ENCODE peak calls at places on chromosomes 5 and 9, in ten cellular contexts. O is activated CD4-positive, alpha-beta memory T cell treated with anti-CD3 and anti-CD28 coated beads for 36 hours; Y is fibroblast of gingiva; M is pancreas; T is COR-L47; U is NCI-H1092; K is stimulated activated CD8-positive, alpha-beta memory T cell treated with anti-CD3 and anti-CD28 coated beads, Interleukin-12 subunit alpha, Interleukin-12 subunit beta, amount 100 ng/mL, for 1 hour; Q is omental fat pad; N is glutamatergic neuron; G is activated CD4-positive, CD25-positive, alpha-beta regulatory T cell treated with anti-CD3 and anti-CD28 coated beads, Interleukin-2, amount 50 U/mL, for 72 hours. S is an unnamed sample.

GRCh38 chr5:173310296-173310769 is 17.9 kb downstream of the STC2 start:
- DNase-seq in Y (no peak), G (no peak), K (no peak), N (no peak), Q (no peak), U (no peak), T (no peak), O (no peak), M (no peak), S (no peak)

GRCh38 chr9:136700959-136701664 is 11.3 kb upstream of the DIPK1B start:
- DNase-seq in Y (no peak), T (no peak), M (no peak), N (no peak), Q (no peak), K (no peak), O (peak; percentile 90), U (no peak), G (peak; percentile 62), S (peak; percentile 65)

GRCh38 chr5:151694035-151694485 is 7.3 kb upstream of the SPARC start:
- DNase-seq in Y (peak; percentile 84), N (no peak), M (no peak), U (no peak), Q (no peak), O (no peak), G (no peak), T (no peak), K (no peak), S (no peak)

GRCh38 chr9:77402286-77402685 is 225.0 kb downstream of the VPS13A start:
- DNase-seq in K (no peak), Q (no peak), M (no peak), U (no peak), G (no peak), O (no peak), T (no peak), N (no peak), Y (peak; percentile 15), S (no peak)

GRCh38 chr5:142360607-142361120 is 35.8 kb upstream of the SPRY4 start:
- DNase-seq in G (no peak), O (peak; percentile 28), K (no peak), T (no peak), Q (no peak), M (no peak), U (peak; percentile 21), Y (peak; percentile 9), N (peak; percentile 58), S (no peak)

GRCh38 chr9:134561427-134562145 is 80.0 kb upstream of the COL5A1 start:
- DNase-seq in G (no peak), O (peak; percentile 2), K (no peak), Q (no peak), M (peak; percentile 23), N (no peak), U (no peak), T (no peak), Y (no peak), S (no peak)

GRCh38 chr9:133693116-133693515 is 45.0 kb downstream of the SARDH start:
- DNase-seq in N (peak; percentile 9), Q (no peak), G (no peak), U (no peak), M (no peak), O (no peak), T (no peak), K (no peak), Y (no peak), S (no peak)

GRCh38 chr5:147751156-147751830 is 31.2 kb downstream of the JAKMIP2 start:
- DNase-seq in U (no peak), Q (no peak), K (no peak), G (no peak), M (no peak), T (no peak), N (no peak), Y (no peak), O (no peak), S (no peak)

GRCh38 chr5:16726538-16726946 is 109.7 kb upstream of the RETREG1 start:
- DNase-seq in M (no peak), Q (no peak), K (no peak), O (peak; percentile 44), G (no peak), U (no peak), Y (no peak), N (no peak), T (no peak), S (no peak)

GRCh38 chr5:141811287-141812155 is 66.7 kb downstream of the PCDH1 start:
- DNase-seq in G (peak; percentile 33), M (peak; percentile 57), Q (no peak), T (peak; percentile 77), O (peak; percentile 31), K (peak; percentile 8), U (peak; percentile 60), N (peak; percentile 70), Y (no peak), S (no peak)

S was measured in memory B cell.